ENCODE peak calls at places on chromosomes 12 and 14, in four cellular contexts. J is kidney, L is RWPE2, F is iris pigment epithelial cell. M is an unnamed sample.

GRCh38 chr12:69046920-69047319 is 113.9 kb upstream of the CPM start:
- DNase-seq in J (no peak), L (no peak), F (no peak), M (no peak)

GRCh38 chr12:57803317-57803893 is 15.1 kb downstream of the AVIL start:
- DNase-seq in J (no peak), L (no peak), F (peak), M (peak)

GRCh38 chr12:115199831-115200230 is 515.9 kb upstream of the TBX3 start:
- DNase-seq in J (no peak), L (no peak), F (peak), M (peak)

GRCh38 chr12:98893126-98893525 is 248.0 kb downstream of the APAF1 start:
- DNase-seq in J (no peak), L (no peak), F (no peak), M (peak)

GRCh38 chr12:110615171-110615570 is 1.2 kb downstream of the TCTN1 start:
- DNase-seq in J (no peak), L (no peak), F (no peak), M (no peak)

GRCh38 chr12:3129301-3130052 is 52.3 kb downstream of the TSPAN9 start:
- DNase-seq in J (no peak), L (no peak), F (peak), M (peak)

GRCh38 chr12:127381043-127381668 is 885.8 kb upstream of the TMEM132C start:
- DNase-seq in J (peak), L (no peak), F (peak), M (peak)

GRCh38 chr12:71162832-71163711 is 5.3 kb upstream of the TSPAN8 start:
- DNase-seq in J (no peak), L (no peak), F (no peak), M (no peak)

GRCh38 chr14:101126376-101127130 is 223.0 kb upstream of the RTL1 start:
- DNase-seq in J (peak), L (no peak), F (no peak), M (no peak)

GRCh38 chr14:34714320-34715107 is at the start of gene CFL2:
- DNase-seq in J (peak), L (peak), F (peak), M (peak)

GRCh38 chr12:26133508-26133907 is 8.7 kb upstream of the BHLHE41 start:
- DNase-seq in J (no peak), L (no peak), F (no peak), M (no peak)

GRCh38 chr12:119296535-119296934 is 38.0 kb upstream of the CCDC60 start:
- DNase-seq in J (no peak), L (no peak), F (no peak), M (no peak)

GRCh38 chr14:79483472-79483871 is 727.8 kb downstream of the DIO2 start:
- DNase-seq in J (no peak), L (no peak), F (peak), M (peak)

GRCh38 chr12:42673535-42673934 is 84.0 kb upstream of the PRICKLE1 start:
- DNase-seq in J (no peak), L (no peak), F (no peak), M (no peak)

GRCh38 chr12:103833095-103833777 is 7.8 kb downstream of the NT5DC3 start:
- DNase-seq in J (no peak), L (no peak), F (peak), M (no peak)

GRCh38 chr14:64400829-64401459 is 12.8 kb downstream of the MTHFD1 start:
- DNase-seq in J (no peak), L (no peak), F (peak), M (no peak)